ENCODE peak calls at places on chromosomes 3 and 15, in five cellular contexts. C is Right ventricle myocardium superior; I is astrocyte of the cerebellum; X is CD4-positive, alpha-beta T cell; N is progenitor cell of endocrine pancreas. W is an unnamed sample.

GRCh38 chr3:100210777-100211145 is 50.0 kb upstream of the TBC1D23 start:
- DNase-seq in I (peak), X (no peak), N (no peak), C (no peak), W (no peak)

GRCh38 chr3:188901126-188901525 is 270.6 kb upstream of the TPRG1 start:
- DNase-seq in X (no peak), N (no peak), I (no peak), C (no peak), W (no peak)

GRCh38 chr3:191409791-191410359 is 51.1 kb upstream of the PYDC2 start:
- DNase-seq in X (no peak), C (no peak), I (no peak), N (no peak), W (no peak)

GRCh38 chr15:90143176-90143655 is 40.9 kb upstream of the IDH2 start:
- DNase-seq in I (no peak), X (peak), C (peak), N (peak), W (peak)

GRCh38 chr3:111588527-111588926 is 6.6 kb downstream of the ZBED2 start:
- DNase-seq in X (no peak), C (no peak), I (no peak), N (no peak), W (no peak)

GRCh38 chr3:127383656-127384179 is 95.9 kb upstream of the PRR20G start:
- DNase-seq in N (no peak), I (no peak), C (no peak), X (no peak), W (peak)

GRCh38 chr15:63492541-63493077 is 11.8 kb upstream of the USP3 start:
- DNase-seq in C (no peak), N (no peak), I (no peak), X (no peak), W (no peak)

GRCh38 chr3:7618606-7619005 is 757.7 kb downstream of the GRM7 start:
- DNase-seq in C (no peak), N (no peak), I (no peak), X (no peak), W (no peak)